ENCODE peak calls at places on chromosomes 1 and 21, in nine cellular contexts. B is HCT116, T is K562, R is WTC11, O is A549, Q is GM12878, S is endothelial cell of umbilical vein, M is SK-N-SH, J is HepG2. A is an unnamed sample.

GRCh38 chr1:20873311-20873710 is 86.2 kb upstream of the HP1BP3 start:
- DNase-seq in B (no peak), T (no peak), R (no peak), O (no peak), Q (no peak), S (no peak), M (no peak), J (no peak), A (no peak)

GRCh38 chr1:179815642-179816041 is 62.0 kb downstream of the TOR1AIP2 start:
- DNase-seq in B (no peak), T (no peak), R (no peak), O (no peak), Q (no peak), S (no peak), M (no peak), J (no peak), A (no peak)

GRCh38 chr21:40603774-40604173 is 243.2 kb downstream of the DSCAM start:
- DNase-seq in B (no peak), T (no peak), R (no peak), O (no peak), Q (no peak), S (no peak), M (no peak), J (no peak), A (no peak)

GRCh38 chr1:102183711-102184110 is 187.0 kb upstream of the OLFM3 start:
- DNase-seq in B (no peak), T (no peak), R (no peak), O (no peak), Q (no peak), S (no peak), M (no peak), J (no peak), A (no peak)

GRCh38 chr1:31243451-31244286 is 4.0 kb upstream of the NKAIN1 start:
- DNase-seq in B (no peak), T (no peak), R (no peak), O (no peak), Q (no peak), S (no peak), M (no peak), J (no peak), A (no peak)

GRCh38 chr1:221824025-221824424 is 82.1 kb upstream of the DUSP10 start:
- DNase-seq in B (no peak), T (no peak), R (no peak), O (no peak), Q (no peak), S (peak; percentile 85), M (no peak), J (no peak), A (no peak)

GRCh38 chr1:119674835-119675289 is 26.8 kb upstream of the ZNF697 start:
- DNase-seq in B (peak; percentile 68), T (peak; percentile 74), R (no peak), O (no peak), Q (no peak), S (peak; percentile 83), M (no peak), J (peak; percentile 79), A (peak; percentile 69)

GRCh38 chr1:73711089-73711488 is 486.9 kb downstream of the LRRIQ3 start:
- DNase-seq in B (no peak), T (no peak), R (no peak), O (no peak), Q (no peak), S (no peak), M (no peak), J (no peak), A (no peak)

GRCh38 chr1:30179942-30180543 is 543.3 kb downstream of the MATN1 start:
- DNase-seq in B (no peak), T (no peak), R (no peak), O (no peak), Q (no peak), S (no peak), M (peak; percentile 76), J (no peak), A (no peak)

GRCh38 chr1:180046674-180047073 is 92.1 kb downstream of the CEP350 start:
- DNase-seq in B (no peak), T (no peak), R (no peak), O (no peak), Q (no peak), S (no peak), M (no peak), J (no peak), A (no peak)

GRCh38 chr1:11794446-11795237 is 11.1 kb downstream of the MTHFR start:
- DNase-seq in B (no peak), T (peak; percentile 9), R (no peak), O (no peak), Q (no peak), S (no peak), M (no peak), J (no peak), A (no peak)

GRCh38 chr1:24981632-24982007 is 51.5 kb upstream of the RUNX3 start:
- DNase-seq in B (no peak), T (no peak), R (no peak), O (no peak), Q (no peak), S (no peak), M (no peak), J (no peak), A (no peak)

GRCh38 chr21:32949701-32950100 is 76.0 kb upstream of the OLIG2 start:
- DNase-seq in B (no peak), T (no peak), R (no peak), O (no peak), Q (no peak), S (no peak), M (no peak), J (no peak), A (no peak)

GRCh38 chr1:156844102-156844501 is 14.8 kb downstream of the INSRR start:
- DNase-seq in B (no peak), T (no peak), R (no peak), O (no peak), Q (no peak), S (no peak), M (no peak), J (no peak), A (no peak)
- TF ChIP-seq CTCF in B (no peak), T (no peak), R (no peak), O (no peak), Q (no peak), S (no peak), M (no peak), J (no peak), A (no peak)

DNA sequence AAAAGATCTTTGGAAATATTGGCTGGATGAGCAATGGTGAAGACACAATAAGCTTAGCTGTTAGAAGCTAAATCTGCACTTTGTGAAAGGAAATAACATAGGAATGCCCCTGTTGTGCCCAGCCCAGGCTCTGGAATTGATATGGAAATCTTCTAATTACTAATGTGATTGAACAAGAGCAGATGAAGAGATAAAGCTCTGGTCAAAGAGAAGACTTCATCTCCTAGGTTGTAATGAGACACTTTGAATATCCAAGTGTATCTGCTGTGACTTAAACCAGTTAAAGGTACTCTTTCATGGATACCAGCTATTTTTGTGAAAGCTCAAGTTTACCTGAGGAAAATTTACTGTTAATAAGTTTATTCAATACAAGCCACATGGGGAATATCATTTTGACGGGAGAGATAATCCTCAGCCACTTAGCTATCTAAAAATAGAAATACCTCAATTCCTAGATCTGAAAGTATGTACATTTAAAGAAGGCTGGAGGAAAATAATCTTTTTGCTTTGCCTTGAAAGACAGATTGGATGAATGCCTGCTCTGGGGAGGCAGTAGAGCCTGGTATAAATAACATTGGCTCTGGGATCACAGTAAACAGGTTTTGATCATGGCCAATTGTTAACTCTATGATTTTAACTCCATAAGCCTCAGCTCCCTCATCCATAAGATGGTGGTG is 494.0 kb upstream of the B3GALT2 start:
- DNase-seq in B (no peak), T (no peak), R (no peak), O (no peak), Q (no peak), S (no peak), M (no peak), J (no peak), A (no peak)
- TF ChIP-seq MAX in B (no peak), T (no peak), R (no peak), O (no peak), Q (no peak), S (no peak), M (no peak), J (no peak), A (no peak)

GRCh38 chr1:181314010-181314409 is 169.3 kb upstream of the CACNA1E start:
- DNase-seq in B (no peak), T (no peak), R (no peak), O (no peak), Q (no peak), S (no peak), M (no peak), J (no peak), A (no peak)

GRCh38 chr1:181318858-181319235 is 164.5 kb upstream of the CACNA1E start:
- DNase-seq in B (no peak), T (no peak), R (no peak), O (no peak), Q (no peak), S (no peak), M (no peak), J (no peak), A (peak; percentile 16)

GRCh38 chr1:181317261-181317924 is 165.9 kb upstream of the CACNA1E start:
- DNase-seq in B (no peak), T (no peak), R (no peak), O (no peak), Q (no peak), S (no peak), M (no peak), J (no peak), A (no peak)

GRCh38 chr1:181318022-181318857 is 165.1 kb upstream of the CACNA1E start:
- DNase-seq in B (no peak), T (no peak), R (peak; percentile 62), O (no peak), Q (no peak), S (no peak), M (no peak), J (no peak), A (no peak)

DNA sequence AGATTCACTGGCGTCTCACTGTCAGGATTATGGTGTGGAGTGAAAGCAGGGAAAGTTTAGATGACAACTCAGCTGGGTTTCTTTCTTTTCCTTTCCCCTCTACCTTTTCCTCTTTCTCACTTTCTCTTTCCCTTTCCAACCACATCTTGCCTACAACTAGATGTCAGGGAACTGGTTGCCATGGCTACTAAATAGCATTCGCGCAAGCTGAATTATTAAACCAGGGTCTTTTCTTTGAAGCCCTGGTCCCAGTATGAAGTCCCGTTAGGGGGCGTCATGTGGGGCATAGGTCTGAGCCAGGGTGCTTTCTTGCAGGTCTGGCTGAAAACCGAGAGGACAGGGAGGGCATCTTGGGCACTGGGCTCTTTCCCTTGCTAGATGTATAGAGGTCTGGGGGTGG is 168.4 kb upstream of the CACNA1E start:
- DNase-seq in B (no peak), T (no peak), R (no peak), O (no peak), Q (no peak), S (no peak), M (no peak), J (no peak), A (no peak)
- TF ChIP-seq CTCF in B (no peak), T (no peak), R (no peak), O (no peak), Q (no peak), S (no peak), M (no peak), J (no peak), A (no peak)

DNA sequence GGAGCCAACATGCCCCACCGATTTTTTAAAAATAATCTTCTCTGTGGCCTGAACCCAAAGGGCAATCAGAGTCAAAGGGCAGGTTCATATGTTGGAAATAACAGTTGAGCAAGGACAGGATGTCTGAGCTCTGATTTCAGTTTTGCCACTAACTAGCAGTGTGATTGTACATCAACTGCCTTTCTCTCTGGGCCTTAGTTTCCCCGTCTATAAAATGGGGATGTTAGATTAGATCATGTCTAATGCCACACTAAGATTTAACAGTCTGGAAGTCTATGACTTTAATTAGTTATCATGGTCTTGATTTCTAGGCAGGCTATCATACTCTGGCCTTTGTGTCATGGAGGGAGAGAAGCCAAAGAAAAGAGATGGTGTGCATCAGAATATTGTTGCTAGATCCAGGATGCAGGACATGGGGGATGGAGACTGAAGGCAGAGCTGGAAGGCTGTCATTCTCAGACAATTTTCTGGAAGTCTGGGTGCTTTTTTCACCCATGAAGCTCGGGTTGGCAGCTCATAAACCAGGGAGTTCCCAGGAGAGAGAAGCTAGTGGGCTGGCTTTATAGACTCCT is 28.4 kb downstream of the IER5 start:
- DNase-seq in B (no peak), T (no peak), R (no peak), O (no peak), Q (no peak), S (no peak), M (no peak), J (no peak), A (no peak)
- TF ChIP-seq MAX in B (no peak), T (no peak), R (no peak), O (peak; percentile 4), Q (no peak), S (no peak), M (no peak), J (no peak), A (no peak)

A was measured in NB4.